ENCODE peak calls at places on chromosomes 3 and 15, in five cellular contexts. One of them, this sample, is unnamed.
A peak's percentile ranks its signal among the peaks of the same experiment; 100 is the strongest.

GRCh38 chr3:181824961-181825360 is 113.2 kb downstream of the SOX2 start:
- DNase-seq in H1: no peak
- DNase-seq in HepG2: no peak
- DNase-seq in K562: no peak
- DNase-seq in SK-N-SH: no peak
- DNase-seq in this sample: no peak

GRCh38 chr3:155185623-155186022 is 105.5 kb downstream of the MME start:
- DNase-seq in H1: no peak
- DNase-seq in HepG2: no peak
- DNase-seq in K562: no peak
- DNase-seq in SK-N-SH: no peak
- DNase-seq in this sample: no peak

GRCh38 chr15:78934063-78935023 is 10.5 kb downstream of the CTSH start:
- DNase-seq in H1: no peak
- DNase-seq in HepG2: no peak
- DNase-seq in K562: no peak
- DNase-seq in SK-N-SH: no peak
- DNase-seq in this sample: no peak

GRCh38 chr3:196920733-196921132 is 21.6 kb downstream of the NCBP2 start:
- DNase-seq in H1: no peak
- DNase-seq in HepG2: no peak
- DNase-seq in K562: no peak
- DNase-seq in SK-N-SH: no peak
- DNase-seq in this sample: no peak

GRCh38 chr3:11335056-11335608 is 62.9 kb downstream of the ATG7 start:
- DNase-seq in H1: no peak
- DNase-seq in HepG2: peak; percentile 48
- DNase-seq in K562: peak; percentile 52
- DNase-seq in SK-N-SH: peak; percentile 58
- DNase-seq in this sample: peak; percentile 5

GRCh38 chr3:100209948-100210776 is 50.6 kb upstream of the TBC1D23 start:
- DNase-seq in H1: no peak
- DNase-seq in HepG2: peak; percentile 9
- DNase-seq in K562: no peak
- DNase-seq in SK-N-SH: no peak
- DNase-seq in this sample: peak; percentile 36

GRCh38 chr15:97087337-97087736 is 756.8 kb downstream of the NR2F2 start:
- DNase-seq in H1: no peak
- DNase-seq in HepG2: no peak
- DNase-seq in K562: no peak
- DNase-seq in SK-N-SH: no peak
- DNase-seq in this sample: no peak

GRCh38 chr3:174986685-174987084 is 127.6 kb downstream of the NAALADL2 start:
- DNase-seq in H1: no peak
- DNase-seq in HepG2: no peak
- DNase-seq in K562: no peak
- DNase-seq in SK-N-SH: no peak
- DNase-seq in this sample: no peak

GRCh38 chr3:123334056-123334455 is 114.8 kb downstream of the ADCY5 start:
- DNase-seq in H1: no peak
- DNase-seq in HepG2: no peak
- DNase-seq in K562: no peak
- DNase-seq in SK-N-SH: no peak
- DNase-seq in this sample: no peak

GRCh38 chr3:186888569-186888968 is 41.8 kb upstream of the ST6GAL1 start:
- DNase-seq in H1: no peak
- DNase-seq in HepG2: no peak
- DNase-seq in K562: peak; percentile 71
- DNase-seq in SK-N-SH: no peak
- DNase-seq in this sample: no peak

GRCh38 chr3:111392911-111393351 is 149.1 kb upstream of the CD96 start:
- DNase-seq in H1: no peak
- DNase-seq in HepG2: no peak
- DNase-seq in K562: no peak
- DNase-seq in SK-N-SH: no peak
- DNase-seq in this sample: no peak

GRCh38 chr3:172557515-172558220 is 34.4 kb upstream of the TNFSF10 start:
- DNase-seq in H1: no peak
- DNase-seq in HepG2: peak; percentile 38
- DNase-seq in K562: no peak
- DNase-seq in SK-N-SH: no peak
- DNase-seq in this sample: no peak

GRCh38 chr3:116966649-116967048 is 257.1 kb downstream of the TUSC7 start:
- DNase-seq in H1: no peak
- DNase-seq in HepG2: no peak
- DNase-seq in K562: no peak
- DNase-seq in SK-N-SH: no peak
- DNase-seq in this sample: no peak

GRCh38 chr3:116958291-116958690 is 248.7 kb downstream of the TUSC7 start:
- DNase-seq in H1: no peak
- DNase-seq in HepG2: no peak
- DNase-seq in K562: no peak
- DNase-seq in SK-N-SH: no peak
- DNase-seq in this sample: no peak

GRCh38 chr3:116969646-116970045 is 260.1 kb downstream of the TUSC7 start:
- DNase-seq in H1: no peak
- DNase-seq in HepG2: no peak
- DNase-seq in K562: no peak
- DNase-seq in SK-N-SH: no peak
- DNase-seq in this sample: no peak

DNA sequence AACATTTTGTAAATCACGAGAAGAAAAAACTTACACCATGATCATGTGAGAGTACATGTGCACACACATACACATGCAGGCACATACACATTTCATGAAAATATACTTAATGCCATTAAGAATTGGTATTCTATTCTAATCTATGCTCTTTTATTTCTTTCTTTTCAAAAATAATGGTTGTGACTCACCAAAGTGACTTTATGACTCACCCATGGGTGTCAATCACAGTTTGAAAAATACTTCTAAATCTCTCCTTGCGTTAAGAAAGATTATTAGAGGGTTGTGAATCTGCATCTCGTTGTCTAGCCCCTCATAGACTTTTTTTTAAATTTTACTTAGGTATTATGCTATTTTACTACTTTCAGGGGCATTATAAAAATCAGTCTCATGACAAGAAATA is 254.2 kb downstream of the TUSC7 start:
- DNase-seq in H1: no peak
- DNase-seq in HepG2: no peak
- DNase-seq in K562: no peak
- DNase-seq in SK-N-SH: no peak
- DNase-seq in this sample: no peak
- TF ChIP-seq MAX in H1: no peak
- TF ChIP-seq MAX in HepG2: no peak
- TF ChIP-seq MAX in K562: no peak
- TF ChIP-seq MAX in SK-N-SH: no peak
- TF ChIP-seq MAX in this sample: no peak

DNA sequence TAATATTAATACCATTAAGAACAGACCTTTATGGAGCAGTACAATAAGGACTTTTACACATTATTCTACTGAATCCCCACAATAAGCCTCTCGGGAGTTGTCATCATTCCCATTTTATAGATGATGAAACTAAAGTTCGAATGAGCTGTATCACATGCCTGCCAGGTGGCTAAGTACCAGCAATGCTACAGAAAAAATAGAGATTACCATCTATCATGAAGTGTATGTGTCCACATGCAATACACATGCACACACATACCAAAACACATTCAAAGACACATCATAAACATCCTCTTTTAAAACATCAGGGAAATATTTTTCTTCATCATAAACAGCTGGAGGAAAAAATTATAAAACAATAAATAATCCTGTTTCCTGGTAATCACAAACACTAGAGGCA is 136.6 kb downstream of the SUCLG2 start:
- DNase-seq in H1: no peak
- DNase-seq in HepG2: no peak
- DNase-seq in K562: no peak
- DNase-seq in SK-N-SH: no peak
- DNase-seq in this sample: no peak
- TF ChIP-seq GABPA in H1: no peak
- TF ChIP-seq GABPA in HepG2: no peak
- TF ChIP-seq GABPA in K562: no peak
- TF ChIP-seq GABPA in SK-N-SH: no peak
- TF ChIP-seq GABPA in this sample: no peak

DNA sequence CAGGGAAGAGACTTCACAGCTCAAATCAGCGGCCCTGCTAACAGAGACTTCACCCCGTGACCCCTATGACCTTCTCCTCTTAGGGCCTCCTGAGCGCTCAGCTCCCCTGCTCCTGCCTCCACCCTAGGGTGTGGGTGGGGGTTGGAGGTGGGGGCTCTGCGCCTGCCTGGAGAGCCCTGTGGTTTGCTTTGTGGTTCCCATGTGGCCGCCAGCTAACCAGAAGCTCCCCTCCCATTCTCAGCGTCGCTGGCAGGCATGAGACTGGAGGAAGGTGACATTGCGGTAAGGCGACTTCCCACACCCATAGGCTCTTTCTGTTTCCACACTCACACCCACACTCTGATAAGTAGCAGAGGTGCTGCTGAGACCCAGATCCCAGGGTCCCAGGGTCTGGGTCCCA is 27.6 kb downstream of the XYLB start:
- DNase-seq in H1: no peak
- DNase-seq in HepG2: no peak
- DNase-seq in K562: no peak
- DNase-seq in SK-N-SH: no peak
- DNase-seq in this sample: no peak
- TF ChIP-seq MAX in H1: no peak
- TF ChIP-seq MAX in HepG2: no peak
- TF ChIP-seq MAX in K562: peak; percentile 27
- TF ChIP-seq MAX in SK-N-SH: no peak
- TF ChIP-seq MAX in this sample: no peak

GRCh38 chr3:51679318-51679717 is 8.3 kb downstream of the TEX264 start:
- DNase-seq in H1: no peak
- DNase-seq in HepG2: no peak
- DNase-seq in K562: no peak
- DNase-seq in SK-N-SH: no peak
- DNase-seq in this sample: no peak
- TF ChIP-seq GABPA in H1: no peak
- TF ChIP-seq GABPA in HepG2: no peak
- TF ChIP-seq GABPA in K562: no peak
- TF ChIP-seq GABPA in SK-N-SH: no peak
- TF ChIP-seq GABPA in this sample: no peak

GRCh38 chr3:9278085-9278484 is 28.6 kb upstream of the SRGAP3 start:
- DNase-seq in H1: no peak
- DNase-seq in HepG2: no peak
- DNase-seq in K562: no peak
- DNase-seq in SK-N-SH: no peak
- DNase-seq in this sample: no peak

GRCh38 chr3:9278498-9278897 is 29.1 kb upstream of the SRGAP3 start:
- DNase-seq in H1: no peak
- DNase-seq in HepG2: no peak
- DNase-seq in K562: no peak
- DNase-seq in SK-N-SH: no peak
- DNase-seq in this sample: no peak

GRCh38 chr3:9280477-9281219 is 31.2 kb upstream of the SRGAP3 start:
- DNase-seq in H1: no peak
- DNase-seq in HepG2: no peak
- DNase-seq in K562: no peak
- DNase-seq in SK-N-SH: peak; percentile 61
- DNase-seq in this sample: no peak

GRCh38 chr3:9279959-9280358 is 30.5 kb upstream of the SRGAP3 start:
- DNase-seq in H1: no peak
- DNase-seq in HepG2: no peak
- DNase-seq in K562: no peak
- DNase-seq in SK-N-SH: peak; percentile 11
- DNase-seq in this sample: no peak

DNA sequence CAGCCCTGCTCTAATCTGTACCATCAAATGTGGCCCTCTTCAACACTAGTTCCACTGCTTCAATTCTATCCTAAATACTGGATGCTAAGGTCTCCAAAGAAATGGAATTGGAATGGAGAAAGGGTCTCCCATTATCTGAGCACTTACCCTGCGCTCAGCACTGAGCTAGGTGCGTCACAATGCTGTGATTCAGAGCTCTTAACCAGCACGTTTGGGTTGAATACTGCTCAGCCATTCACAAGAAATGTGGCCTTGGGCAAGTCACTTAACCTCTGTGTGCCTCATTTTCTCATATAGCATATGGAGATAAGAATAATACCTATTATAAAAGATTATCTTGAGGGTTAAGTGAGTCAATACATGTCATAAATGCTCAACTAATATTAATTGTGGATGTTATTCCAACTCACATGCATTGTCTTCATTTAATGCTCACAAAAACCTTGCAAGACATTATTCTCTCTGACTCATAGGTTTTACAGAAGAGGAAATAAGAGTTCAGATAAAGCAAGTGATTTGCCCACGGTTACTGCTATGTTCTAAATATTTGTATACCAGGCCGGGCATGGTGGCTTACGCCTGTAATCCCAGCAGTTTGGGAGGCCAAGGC is 27.4 kb upstream of the SRGAP3 start:
- DNase-seq in H1: no peak
- DNase-seq in HepG2: no peak
- DNase-seq in K562: no peak
- DNase-seq in SK-N-SH: no peak
- DNase-seq in this sample: no peak
- TF ChIP-seq MAX in H1: no peak
- TF ChIP-seq MAX in HepG2: no peak
- TF ChIP-seq MAX in K562: no peak
- TF ChIP-seq MAX in SK-N-SH: no peak
- TF ChIP-seq MAX in this sample: no peak

GRCh38 chr3:54999801-55000200 is 71.9 kb upstream of the LRTM1 start:
- DNase-seq in H1: no peak
- DNase-seq in HepG2: no peak
- DNase-seq in K562: no peak
- DNase-seq in SK-N-SH: no peak
- DNase-seq in this sample: no peak

GRCh38 chr3:55000946-55001345 is 73.1 kb upstream of the LRTM1 start:
- DNase-seq in H1: no peak
- DNase-seq in HepG2: no peak
- DNase-seq in K562: no peak
- DNase-seq in SK-N-SH: no peak
- DNase-seq in this sample: no peak

GRCh38 chr3:55002416-55002930 is 74.6 kb upstream of the LRTM1 start:
- DNase-seq in H1: no peak
- DNase-seq in HepG2: no peak
- DNase-seq in K562: no peak
- DNase-seq in SK-N-SH: no peak
- DNase-seq in this sample: no peak

GRCh38 chr3:55000546-55000945 is 72.7 kb upstream of the LRTM1 start:
- DNase-seq in H1: no peak
- DNase-seq in HepG2: no peak
- DNase-seq in K562: no peak
- DNase-seq in SK-N-SH: peak; percentile 15
- DNase-seq in this sample: no peak

DNA sequence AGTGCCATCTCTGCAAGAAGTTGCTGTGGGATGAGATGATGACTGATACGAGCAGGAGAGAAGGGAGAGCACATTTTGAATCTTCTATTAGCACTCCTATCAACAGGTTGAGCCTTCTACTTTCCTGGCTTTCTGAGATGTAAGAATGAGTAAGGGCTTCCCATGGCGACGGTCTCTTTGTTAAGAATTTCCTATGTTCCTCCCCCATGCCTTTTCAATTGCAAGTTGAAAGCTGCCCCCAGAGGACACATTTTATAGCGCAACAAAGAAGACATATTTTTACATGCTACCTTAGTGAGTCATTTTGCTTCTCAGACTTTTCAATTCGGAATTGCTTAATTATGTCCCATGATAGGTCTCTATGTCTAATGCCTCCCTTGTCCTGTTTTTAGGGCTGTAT is 71.3 kb upstream of the LRTM1 start:
- DNase-seq in H1: no peak
- DNase-seq in HepG2: peak; percentile 2
- DNase-seq in K562: peak; percentile 11
- DNase-seq in SK-N-SH: no peak
- DNase-seq in this sample: no peak
- TF ChIP-seq GABPA in H1: no peak
- TF ChIP-seq GABPA in HepG2: no peak
- TF ChIP-seq GABPA in K562: no peak
- TF ChIP-seq GABPA in SK-N-SH: no peak
- TF ChIP-seq GABPA in this sample: no peak